ENCODE peak calls at places on chromosomes 6 and 20, in six cellular contexts. A is transverse colon, H is H9, B is left ventricle myocardium inferior, W is stomach, L is cardiac muscle cell. Y is an unnamed sample. For H3K4me1, the result is how much of the 10 kb centered on the place peaks cover.

GRCh38 chr6:168078943-168079405 is at the start of gene FRMD1:
- DNase-seq in A (peak), H (no peak), B (no peak), W (peak), L (no peak), Y (no peak)

GRCh38 chr6:134009876-134010275 is 42.5 kb downstream of the SLC2A12 start:
- DNase-seq in A (no peak), H (no peak), B (no peak), W (no peak), L (no peak), Y (no peak)

GRCh38 chr20:8535403-8536003 is 403.4 kb downstream of the PLCB1 start:
- DNase-seq in A (no peak), H (no peak), B (no peak), W (no peak), L (peak), Y (no peak)

GRCh38 chr20:4793183-4793582 is 71.5 kb downstream of the PRND start:
- DNase-seq in A (no peak), H (no peak), B (no peak), W (no peak), L (no peak), Y (no peak)

GRCh38 chr6:82131441-82131840 is 116.1 kb downstream of the IBTK start:
- DNase-seq in A (no peak), H (no peak), B (no peak), W (no peak), L (no peak), Y (no peak)

GRCh38 chr6:92201618-92202017 is 1217.7 kb downstream of the EPHA7 start:
- DNase-seq in A (no peak), H (no peak), B (no peak), W (no peak), L (no peak), Y (no peak)

GRCh38 chr6:24766685-24767462 is 7.9 kb upstream of the GMNN start:
- DNase-seq in A (no peak), H (no peak), B (no peak), W (no peak), L (peak), Y (no peak)

GRCh38 chr6:16698988-16699868 is 62.0 kb downstream of the ATXN1 start:
- DNase-seq in A (no peak), H (no peak), B (no peak), W (no peak), L (peak), Y (no peak)

GRCh38 chr6:150006961-150007464 is 18.3 kb downstream of the RAET1L start:
- DNase-seq in A (no peak), H (no peak), B (no peak), W (no peak), L (peak), Y (peak)

GRCh38 chr20:46089338-46090094 is at the start of gene NCOA5:
- DNase-seq in A (peak), H (peak), B (peak), W (peak), L (peak), Y (peak)
- TF ChIP-seq CTCF in A (no peak), H (peak), B (peak), W (no peak), L (peak), Y (no peak)

DNA sequence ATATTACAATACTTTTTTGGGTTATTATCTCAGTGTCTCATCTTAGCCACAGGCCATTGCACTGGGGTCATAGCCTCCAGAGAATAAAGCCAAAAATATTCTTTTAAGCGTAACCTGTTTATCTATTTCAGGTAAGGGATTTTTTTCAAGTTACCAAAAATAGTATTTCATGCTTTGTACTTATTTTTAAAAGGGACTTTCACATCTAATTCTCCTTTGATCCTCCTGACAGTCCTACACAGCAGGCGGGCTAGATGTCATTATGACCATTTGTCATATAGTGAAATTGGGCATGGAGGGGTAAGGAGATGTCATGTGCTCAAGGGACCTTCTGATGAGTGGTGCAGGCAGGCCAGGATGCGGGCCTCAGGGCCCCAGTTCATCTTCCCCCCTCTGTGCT is 68.9 kb downstream of the TBC1D7 start:
- DNase-seq in A (no peak), H (no peak), B (no peak), W (no peak), L (no peak), Y (no peak)
- H3K4me1 ChIP-seq in A (under half), H (under half), B (under half), W (under half), L (under half), Y (under half)

GRCh38 chr6:163872335-163872734 is 457.8 kb downstream of the QKI start:
- DNase-seq in A (no peak), H (no peak), B (no peak), W (no peak), L (peak), Y (no peak)
- TF ChIP-seq CTCF in A (no peak), H (no peak), B (no peak), W (no peak), L (no peak), Y (no peak)

GRCh38 chr20:40713508-40713907 is 24.5 kb upstream of the MAFB start:
- DNase-seq in A (no peak), H (no peak), B (no peak), W (no peak), L (no peak), Y (no peak)

GRCh38 chr20:40714109-40714508 is 25.1 kb upstream of the MAFB start:
- DNase-seq in A (no peak), H (no peak), B (no peak), W (no peak), L (no peak), Y (no peak)

GRCh38 chr20:40706977-40707582 is 18.0 kb upstream of the MAFB start:
- DNase-seq in A (no peak), H (peak), B (no peak), W (no peak), L (no peak), Y (no peak)

GRCh38 chr20:40711078-40711477 is 22.0 kb upstream of the MAFB start:
- DNase-seq in A (no peak), H (peak), B (no peak), W (no peak), L (no peak), Y (no peak)

GRCh38 chr20:40710608-40711007 is 21.6 kb upstream of the MAFB start:
- DNase-seq in A (no peak), H (peak), B (no peak), W (no peak), L (peak), Y (no peak)
- H3K4me1 ChIP-seq in A (under half), H (under half), B (under half), W (under half), L (under half), Y (under half)

GRCh38 chr6:144729502-144729901 is 444.4 kb downstream of the UTRN start:
- DNase-seq in A (no peak), H (no peak), B (no peak), W (no peak), L (no peak), Y (no peak)
- TF ChIP-seq CTCF in A (no peak), H (no peak), B (no peak), W (no peak), L (no peak), Y (no peak)

GRCh38 chr20:51100617-51101016 is 77.7 kb upstream of the KCNG1 start:
- DNase-seq in A (peak), H (no peak), B (no peak), W (no peak), L (no peak), Y (no peak)
- H3K4me1 ChIP-seq in A (under half), H (under half), B (under half), W (under half), L (under half), Y (under half)

GRCh38 chr6:157049126-157049525 is 271.9 kb downstream of the ARID1B start:
- DNase-seq in A (no peak), H (no peak), B (no peak), W (no peak), L (no peak), Y (no peak)

GRCh38 chr6:157047328-157047727 is 270.1 kb downstream of the ARID1B start:
- DNase-seq in A (no peak), H (no peak), B (no peak), W (no peak), L (no peak), Y (no peak)

GRCh38 chr6:157046776-157047175 is 269.6 kb downstream of the ARID1B start:
- DNase-seq in A (no peak), H (no peak), B (no peak), W (no peak), L (no peak), Y (no peak)

GRCh38 chr6:157047951-157048350 is 270.8 kb downstream of the ARID1B start:
- DNase-seq in A (no peak), H (no peak), B (no peak), W (no peak), L (peak), Y (no peak)

DNA sequence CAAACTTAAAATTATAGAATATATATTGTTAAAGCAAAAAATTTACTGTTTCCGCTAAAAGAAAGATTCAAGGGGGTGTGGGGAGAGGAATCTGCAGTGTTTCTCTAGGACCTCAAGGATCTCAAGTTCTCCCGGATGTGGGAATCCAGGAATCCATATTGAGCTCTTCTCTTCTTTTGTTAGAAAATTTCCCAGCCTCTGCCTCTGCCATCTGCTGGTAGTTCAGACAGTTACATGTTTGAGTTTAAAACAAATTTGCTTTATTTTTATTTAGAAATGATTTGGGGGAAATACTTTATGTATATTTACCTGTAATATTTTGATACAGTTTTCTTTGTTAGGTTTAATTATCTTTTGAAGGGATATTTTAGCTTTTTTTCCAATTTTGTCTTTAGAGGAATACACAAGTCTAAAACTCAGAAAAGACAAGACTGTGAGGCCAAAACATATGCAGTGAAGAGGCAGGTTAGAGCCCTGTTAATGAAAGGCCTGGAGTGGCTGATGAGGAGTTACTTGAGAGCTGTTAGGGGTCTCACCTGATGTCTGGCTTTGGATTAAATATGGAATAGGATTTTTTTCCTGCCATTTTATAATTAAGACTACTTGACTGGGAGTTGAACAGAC is 268.8 kb downstream of the ARID1B start:
- DNase-seq in A (no peak), H (no peak), B (no peak), W (no peak), L (peak), Y (no peak)
- TF ChIP-seq CTCF in A (peak), H (peak), B (peak), W (peak), L (peak), Y (peak)